ENCODE peak calls at places on chromosomes 6 and 20, in four cellular contexts. G is WTC11, A is SK-N-SH, N is K562. T is an unnamed sample.

GRCh38 chr20:46406986-46407670 is 713 bp upstream of the ELMO2 start:
- DNase-seq in G (peak; percentile 22), A (peak; percentile 23), N (no peak), T (peak; percentile 42)

GRCh38 chr6:53151676-53152075 is 3.0 kb upstream of the GCM1 start:
- DNase-seq in G (peak; percentile 67), A (no peak), N (peak; percentile 45), T (no peak)

GRCh38 chr20:571754-572331 is 28.3 kb upstream of the CSNK2A1 start:
- DNase-seq in G (peak; percentile 60), A (peak; percentile 53), N (peak; percentile 32), T (no peak)

GRCh38 chr6:37822851-37823682 is 3.5 kb downstream of the ZFAND3 start:
- DNase-seq in G (no peak), A (no peak), N (peak; percentile 84), T (no peak)

GRCh38 chr20:25308671-25309394 is 60.9 kb downstream of the PYGB start:
- DNase-seq in G (no peak), A (no peak), N (peak; percentile 9), T (no peak)

GRCh38 chr6:158070513-158070912 is 88.8 kb downstream of the SYNJ2 start:
- DNase-seq in G (no peak), A (no peak), N (no peak), T (no peak)

GRCh38 chr20:48437146-48437545 is 390.7 kb downstream of the PREX1 start:
- DNase-seq in G (no peak), A (no peak), N (no peak), T (no peak)

GRCh38 chr6:12336121-12336971 is 46.2 kb downstream of the EDN1 start:
- DNase-seq in G (no peak), A (no peak), N (no peak), T (no peak)

GRCh38 chr20:50538276-50538675 is 28.1 kb downstream of the PTPN1 start:
- DNase-seq in G (no peak), A (no peak), N (no peak), T (no peak)

GRCh38 chr6:105831321-105831720 is 254.8 kb upstream of the PRDM1 start:
- DNase-seq in G (no peak), A (no peak), N (no peak), T (no peak)

GRCh38 chr6:6950373-6951145 is 157.2 kb upstream of the RREB1 start:
- DNase-seq in G (no peak), A (no peak), N (no peak), T (no peak)

GRCh38 chr6:99602519-99603420 is 3.9 kb upstream of the PRDM13 start:
- DNase-seq in G (peak; percentile 46), A (peak; percentile 43), N (no peak), T (no peak)

GRCh38 chr20:59159822-59160740 is 3.5 kb upstream of the ZNF831 start:
- DNase-seq in G (no peak), A (no peak), N (no peak), T (no peak)

GRCh38 chr6:42781811-42782688 is at the start of gene BICRAL:
- DNase-seq in G (peak; percentile 44), A (peak; percentile 86), N (peak; percentile 87), T (no peak)

DNA sequence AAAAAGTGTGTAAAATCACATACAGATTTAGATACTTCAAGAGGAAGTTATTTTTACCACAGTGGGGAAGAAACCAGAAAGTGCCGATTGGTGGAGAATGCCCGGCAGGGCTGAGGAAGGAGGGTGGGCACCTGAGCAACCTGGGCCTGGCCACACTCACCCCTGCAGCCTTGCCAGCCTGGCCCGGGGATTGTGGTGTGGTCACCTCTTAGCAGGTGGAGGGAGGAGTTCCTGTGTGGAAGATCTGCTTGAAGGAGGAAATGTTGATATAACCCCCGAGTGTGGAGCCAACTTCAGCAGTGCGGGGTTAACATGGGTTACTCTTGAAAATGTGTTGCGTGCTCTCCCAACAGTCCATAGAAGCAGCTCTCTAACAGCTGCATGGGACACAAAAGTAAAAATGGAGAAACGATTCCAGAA is 14.7 kb downstream of the UST start:
- DNase-seq in G (no peak), A (no peak), N (no peak), T (no peak)
- TF ChIP-seq USF1 in G (no peak), A (no peak), N (no peak), T (no peak)

DNA sequence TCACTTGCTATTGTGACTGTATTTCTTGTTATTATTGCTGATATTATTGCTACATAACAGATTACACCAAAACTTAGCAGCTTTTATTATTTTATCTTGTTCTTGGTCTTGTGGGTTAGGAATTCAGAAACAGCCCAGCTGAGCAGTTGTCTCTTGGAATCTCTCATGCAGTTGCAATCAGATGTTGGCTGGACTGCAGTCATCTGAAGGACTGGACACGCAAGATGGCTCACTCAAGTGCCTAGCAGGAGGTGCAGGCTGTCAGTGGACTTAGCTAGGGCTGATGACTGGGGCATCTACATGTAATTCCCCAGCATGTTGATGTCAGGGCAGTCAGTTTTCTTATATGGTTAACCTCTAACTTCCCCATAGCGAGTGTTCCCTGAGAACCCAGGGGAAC is 128.6 kb upstream of the PLCB4 start:
- DNase-seq in G (no peak), A (no peak), N (no peak), T (no peak)
- TF ChIP-seq USF1 in G (no peak), A (no peak), N (no peak), T (no peak)

GRCh38 chr6:28693751-28694443 is 168.2 kb downstream of the GPX5 start:
- DNase-seq in G (peak; percentile 48), A (no peak), N (no peak), T (no peak)

GRCh38 chr6:28695671-28696537 is 170.2 kb downstream of the GPX5 start:
- DNase-seq in G (no peak), A (no peak), N (no peak), T (no peak)

DNA sequence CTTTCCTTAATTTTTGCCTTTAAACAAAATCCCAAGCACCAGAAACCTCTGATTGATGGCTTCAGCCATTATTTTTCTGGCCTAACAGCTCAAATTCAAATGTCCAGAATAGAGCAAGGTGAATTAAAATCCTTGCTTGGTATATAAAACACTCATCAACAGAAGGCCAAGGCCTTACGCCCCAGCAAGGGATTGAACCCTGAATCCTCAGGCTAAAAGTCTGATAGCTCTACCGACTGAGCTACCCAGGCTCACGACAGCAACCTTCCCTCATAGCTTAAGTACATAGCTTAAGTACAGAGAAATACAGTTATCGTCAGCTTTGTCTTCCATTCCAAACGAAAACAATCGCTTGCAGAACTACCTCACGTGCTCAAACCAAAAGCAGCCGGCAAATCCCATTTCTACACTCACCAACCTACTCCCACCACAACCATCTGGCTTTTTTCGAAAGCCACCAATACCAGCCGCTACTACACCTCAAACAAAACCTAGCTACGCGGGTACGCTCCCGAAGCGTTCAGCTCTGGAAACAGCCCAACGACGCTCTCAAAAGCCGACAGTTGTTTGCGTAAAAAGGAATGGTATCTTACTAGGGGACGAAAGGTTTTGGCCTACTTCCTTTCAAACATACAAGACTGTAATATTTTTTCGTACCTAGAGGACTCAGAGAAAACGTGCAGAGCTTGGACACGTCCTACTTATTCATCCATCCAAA is 167.5 kb downstream of the GPX5 start:
- DNase-seq in G (no peak), A (no peak), N (no peak), T (no peak)
- TF ChIP-seq USF1 in G (no peak), A (no peak), N (no peak), T (no peak)

DNA sequence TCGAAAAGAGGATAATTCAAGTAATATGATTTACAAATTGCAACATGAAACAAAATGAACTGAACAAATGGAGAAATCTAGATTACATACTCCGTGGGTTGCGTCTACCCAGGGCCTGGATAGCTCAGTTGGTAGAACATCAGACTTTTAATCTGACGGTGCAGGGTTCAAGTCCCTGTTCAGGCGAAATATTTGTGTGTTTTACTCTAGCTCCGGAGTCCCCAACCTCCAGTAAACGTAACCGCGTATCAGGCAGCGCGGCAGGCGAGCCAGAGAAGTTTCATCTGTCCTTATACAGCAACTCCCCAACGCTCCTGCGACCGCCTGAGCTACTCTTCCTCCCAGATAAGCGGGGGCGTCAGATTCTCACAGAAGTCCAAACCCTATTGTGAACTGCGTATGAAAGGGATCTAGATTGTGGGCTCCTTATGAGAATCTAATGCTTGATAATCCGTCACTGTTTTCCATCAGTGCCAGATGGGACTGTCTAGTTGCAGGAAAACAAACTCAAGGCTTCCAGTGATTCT is 176.1 kb downstream of the TRIM27 start:
- DNase-seq in G (peak; percentile 77), A (no peak), N (peak; percentile 99), T (no peak)
- TF ChIP-seq USF1 in G (no peak), A (no peak), N (no peak), T (no peak)

GRCh38 chr6:30845183-30845582 is 39.1 kb upstream of the DDR1 start:
- DNase-seq in G (peak; percentile 51), A (no peak), N (peak; percentile 73), T (no peak)
- TF ChIP-seq USF1 in G (peak; percentile 63), A (no peak), N (peak; percentile 20), T (no peak)

DNA sequence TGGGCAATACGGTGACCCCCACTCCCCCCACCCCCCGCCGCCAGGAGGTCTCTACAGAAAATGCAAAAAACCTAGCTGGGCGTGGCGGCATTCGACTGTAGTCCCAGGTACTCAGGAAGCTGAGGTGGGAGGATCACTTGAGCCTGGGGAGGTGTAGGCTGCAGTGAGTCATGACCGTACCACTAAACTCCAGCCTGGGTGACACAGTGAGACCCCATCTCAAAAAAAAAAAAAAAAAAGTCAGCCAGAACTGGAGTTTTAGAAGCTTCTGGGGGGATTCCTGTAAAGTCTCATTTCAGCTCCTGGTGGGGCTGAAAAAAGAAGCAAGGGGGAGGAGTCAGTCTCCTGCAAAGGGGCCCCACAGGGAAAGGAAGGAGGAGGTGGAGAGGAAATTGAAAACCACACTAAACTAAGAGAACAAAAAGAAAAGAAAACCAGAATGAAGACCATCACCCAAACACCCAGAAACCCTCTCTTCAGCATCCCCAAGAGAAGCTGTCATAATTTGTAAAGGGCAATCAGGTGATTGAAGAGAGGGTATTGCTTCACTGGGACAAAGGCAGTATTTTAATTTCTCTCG is 50.4 kb downstream of the NOL4L start:
- DNase-seq in G (peak; percentile 36), A (no peak), N (peak; percentile 70), T (no peak)
- TF ChIP-seq USF1 in G (no peak), A (no peak), N (no peak), T (no peak)

GRCh38 chr6:153086225-153086990 is 44.7 kb downstream of the RGS17 start:
- DNase-seq in G (no peak), A (no peak), N (no peak), T (no peak)
- TF ChIP-seq USF1 in G (no peak), A (no peak), N (no peak), T (no peak)